ENCODE peak calls at places on chromosomes 2 and 18, in nine cellular contexts. J is activated CD4-positive, alpha-beta T cell treated with anti-CD3 and anti-CD28 coated beads for 48 hours; O is fibroblast of mammary gland; U is NCI-H345; I is lung microvascular endothelial cell; B is GM12865; V is activated CD8-positive, alpha-beta T cell treated with anti-CD3 and anti-CD28 coated beads for 36 hours; Q is stimulated activated naive CD4-positive, alpha-beta T cell; N is EL. W is an unnamed sample.

GRCh38 chr2:4673025-4673489 is 969.7 kb downstream of the DCDC2C start:
- DNase-seq in J (no peak), O (peak), U (peak), I (no peak), B (no peak), V (peak), Q (no peak), N (no peak), W (no peak)

GRCh38 chr2:169172076-169172735 is 102.8 kb downstream of the DHRS9 start:
- DNase-seq in J (no peak), O (no peak), U (no peak), I (no peak), B (no peak), V (no peak), Q (no peak), N (peak), W (no peak)

GRCh38 chr2:5538717-5539116 is 153.5 kb upstream of the SOX11 start:
- DNase-seq in J (no peak), O (no peak), U (no peak), I (no peak), B (no peak), V (no peak), Q (no peak), N (no peak), W (no peak)

GRCh38 chr2:207251573-207252192 is 85.9 kb upstream of the KLF7 start:
- DNase-seq in J (peak), O (peak), U (no peak), I (no peak), B (no peak), V (peak), Q (no peak), N (no peak), W (no peak)

GRCh38 chr18:31574359-31574758 is 17.3 kb upstream of the TTR start:
- DNase-seq in J (no peak), O (no peak), U (no peak), I (no peak), B (no peak), V (no peak), Q (no peak), N (no peak), W (no peak)

GRCh38 chr18:23438608-23439366 is 14.3 kb upstream of the RIOK3 start:
- DNase-seq in J (no peak), O (no peak), U (no peak), I (no peak), B (no peak), V (peak), Q (no peak), N (no peak), W (no peak)

GRCh38 chr2:205739618-205740017 is 57.3 kb downstream of the NRP2 start:
- DNase-seq in J (no peak), O (no peak), U (no peak), I (no peak), B (no peak), V (no peak), Q (no peak), N (no peak), W (no peak)

GRCh38 chr2:128301021-128301420 is 17.6 kb downstream of the HS6ST1 start:
- DNase-seq in J (no peak), O (no peak), U (no peak), I (no peak), B (no peak), V (no peak), Q (no peak), N (no peak), W (no peak)

GRCh38 chr2:85600951-85601770 is 1.3 kb downstream of the TMEM150A start:
- DNase-seq in J (no peak), O (no peak), U (no peak), I (no peak), B (no peak), V (no peak), Q (no peak), N (no peak), W (no peak)

GRCh38 chr2:44360749-44361329 is 455 bp downstream of the PREPL start:
- DNase-seq in J (peak), O (peak), U (peak), I (peak), B (no peak), V (peak), Q (no peak), N (peak), W (no peak)

GRCh38 chr2:160576054-160576499 is 82.5 kb upstream of the RBMS1 start:
- DNase-seq in J (no peak), O (peak), U (no peak), I (no peak), B (no peak), V (no peak), Q (no peak), N (no peak), W (no peak)

GRCh38 chr18:23838801-23839366 is 149.6 kb downstream of the LAMA3 start:
- DNase-seq in J (no peak), O (peak), U (no peak), I (peak), B (peak), V (no peak), Q (no peak), N (peak), W (no peak)

GRCh38 chr2:240327566-240327965 is 107.9 kb upstream of the GPC1 start:
- DNase-seq in J (no peak), O (no peak), U (no peak), I (no peak), B (no peak), V (no peak), Q (no peak), N (no peak), W (no peak)

GRCh38 chr2:225466891-225467604 is 67.5 kb downstream of the NYAP2 start:
- DNase-seq in J (no peak), O (no peak), U (no peak), I (no peak), B (no peak), V (no peak), Q (no peak), N (no peak), W (no peak)

GRCh38 chr2:126797622-126798275 is 100.9 kb upstream of the TEX51 start:
- DNase-seq in J (no peak), O (no peak), U (no peak), I (no peak), B (no peak), V (no peak), Q (no peak), N (no peak), W (no peak)

GRCh38 chr2:179264238-179265081 is at the start of gene SESTD1:
- DNase-seq in J (peak), O (peak), U (peak), I (peak), B (peak), V (peak), Q (peak), N (peak), W (no peak)

GRCh38 chr2:42256502-42256901 is 87.3 kb downstream of the EML4 start:
- DNase-seq in J (no peak), O (no peak), U (no peak), I (peak), B (peak), V (no peak), Q (no peak), N (no peak), W (peak)

GRCh38 chr2:65055427-65056214 is 595 bp upstream of the CEP68 start:
- DNase-seq in J (peak), O (no peak), U (peak), I (no peak), B (peak), V (peak), Q (no peak), N (no peak), W (no peak)